ENCODE peak calls at places on chromosomes 3 and 15, in five cellular contexts. D is upper lobe of left lung; O is effector memory CD4-positive, alpha-beta T cell; S is uterus; R is left lung. U is an unnamed sample. For H3K4me1, the result is how much of the 10 kb centered on the place peaks cover.

GRCh38 chr3:72892081-72892763 is 4.4 kb downstream of the GXYLT2 start:
- DNase-seq in R (no peak), O (no peak), D (no peak), S (peak), U (no peak)

GRCh38 chr15:25092661-25093060 is 137.9 kb downstream of the SNRPN start:
- DNase-seq in R (no peak), S (no peak), D (no peak), O (no peak), U (no peak)

GRCh38 chr3:105166893-105167292 is 199.8 kb upstream of the ALCAM start:
- DNase-seq in S (no peak), R (no peak), O (no peak), D (no peak), U (no peak)

GRCh38 chr15:27438403-27439375 is 467.7 kb downstream of the GABRG3 start:
- DNase-seq in S (no peak), D (no peak), O (no peak), R (no peak), U (no peak)

GRCh38 chr3:193928354-193929209 is 207.4 kb upstream of the HES1 start:
- DNase-seq in O (no peak), D (no peak), S (no peak), R (no peak), U (no peak)

GRCh38 chr15:89105147-89105546 is 16.9 kb downstream of the ABHD2 start:
- DNase-seq in O (no peak), R (no peak), S (peak), D (no peak), U (no peak)

GRCh38 chr3:128190501-128190900 is 37.2 kb downstream of the EEFSEC start:
- DNase-seq in D (no peak), S (no peak), O (no peak), R (no peak), U (no peak)

GRCh38 chr3:183825380-183826161 is at the start of gene MAP6D1:
- DNase-seq in R (no peak), O (peak), S (no peak), D (no peak), U (peak)

GRCh38 chr15:26038693-26039092 is 175.6 kb upstream of the ATP10A start:
- DNase-seq in R (no peak), S (no peak), O (no peak), D (no peak), U (no peak)

GRCh38 chr3:128496602-128497304 is 3.8 kb upstream of the GATA2 start:
- DNase-seq in D (peak), O (no peak), R (no peak), S (peak), U (no peak)

GRCh38 chr3:158267015-158267414 is 157.1 kb downstream of the RSRC1 start:
- DNase-seq in D (no peak), S (no peak), R (no peak), O (no peak), U (no peak)

GRCh38 chr3:38800511-38800910 is 15.5 kb downstream of the SCN10A start:
- DNase-seq in O (no peak), R (no peak), S (no peak), D (no peak), U (no peak)

GRCh38 chr3:157204431-157204830 is 44.5 kb upstream of the CCNL1 start:
- DNase-seq in O (no peak), R (no peak), S (no peak), D (no peak), U (no peak)

GRCh38 chr3:35784162-35784561 is 144.8 kb downstream of the ARPP21 start:
- DNase-seq in S (no peak), O (no peak), D (no peak), R (no peak), U (no peak)

GRCh38 chr3:189276481-189277190 is 104.9 kb downstream of the TPRG1 start:
- DNase-seq in D (peak), R (peak), O (no peak), S (no peak), U (peak)

GRCh38 chr3:186481526-186481925 is 62.7 kb downstream of the CRYGS start:
- DNase-seq in O (no peak), R (no peak), D (no peak), S (no peak), U (no peak)

GRCh38 chr15:25170781-25171110 is 216.0 kb downstream of the SNRPN start:
- DNase-seq in D (no peak), R (peak), O (no peak), S (no peak), U (no peak)

GRCh38 chr15:58463815-58464697 is 32.3 kb downstream of the LIPC start:
- DNase-seq in S (no peak), O (no peak), R (no peak), D (no peak), U (no peak)

GRCh38 chr3:81416812-81417211 is 344.6 kb downstream of the GBE1 start:
- DNase-seq in S (no peak), R (no peak), D (no peak), O (no peak), U (no peak)

GRCh38 chr15:40845511-40846284 is 1.9 kb downstream of the SPINT1 start:
- DNase-seq in O (no peak), D (peak), R (peak), S (no peak), U (no peak)

GRCh38 chr3:157103280-157103679 is 56.7 kb downstream of the CCNL1 start:
- DNase-seq in O (no peak), D (no peak), R (no peak), S (no peak), U (no peak)

GRCh38 chr15:75647370-75648155 is at the start of gene SNX33:
- DNase-seq in S (peak), R (peak), D (peak), O (peak), U (peak)

GRCh38 chr3:35484939-35485605 is 154.3 kb upstream of the ARPP21 start:
- DNase-seq in O (no peak), D (no peak), R (no peak), S (no peak), U (no peak)

GRCh38 chr3:37291275-37291700 is 116.9 kb upstream of the LRRFIP2 start:
- DNase-seq in R (no peak), D (no peak), O (no peak), S (no peak), U (no peak)

DNA sequence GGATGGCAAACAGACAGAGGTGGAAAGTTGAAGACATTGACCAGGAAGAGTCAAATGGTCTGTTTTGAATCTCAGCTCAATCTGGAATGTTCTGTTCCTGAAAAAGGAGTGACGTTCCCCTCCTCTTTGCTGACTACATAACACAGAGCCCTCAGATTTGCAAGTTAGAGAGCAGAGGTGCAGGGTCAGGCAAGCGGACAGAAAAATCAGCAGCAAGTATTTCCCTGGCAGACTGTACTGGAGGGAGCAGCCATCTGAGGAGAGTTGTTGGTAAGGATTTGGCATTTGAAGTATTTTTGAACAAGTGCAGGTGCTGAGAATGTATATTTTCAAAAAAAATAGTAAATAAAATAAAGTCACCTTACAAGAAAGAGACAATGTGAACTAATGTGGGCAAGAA is 17.6 kb downstream of the ZNF80 start:
- DNase-seq in R (no peak), S (no peak), O (no peak), D (no peak), U (no peak)
- H3K4me1 ChIP-seq in R (under half), S (under half), O (half or more), D (under half), U (under half)

GRCh38 chr3:56974242-56974945 is 86.1 kb upstream of the SPATA12 start:
- DNase-seq in S (peak), D (no peak), O (no peak), R (no peak), U (no peak)

GRCh38 chr3:56969851-56970250 is 90.6 kb upstream of the SPATA12 start:
- DNase-seq in O (no peak), S (no peak), R (no peak), D (no peak), U (no peak)

GRCh38 chr3:56971816-56972215 is 88.6 kb upstream of the SPATA12 start:
- DNase-seq in S (no peak), O (no peak), D (no peak), R (no peak), U (no peak)

GRCh38 chr3:56971261-56971660 is 89.2 kb upstream of the SPATA12 start:
- DNase-seq in O (no peak), D (no peak), S (no peak), R (no peak), U (no peak)

DNA sequence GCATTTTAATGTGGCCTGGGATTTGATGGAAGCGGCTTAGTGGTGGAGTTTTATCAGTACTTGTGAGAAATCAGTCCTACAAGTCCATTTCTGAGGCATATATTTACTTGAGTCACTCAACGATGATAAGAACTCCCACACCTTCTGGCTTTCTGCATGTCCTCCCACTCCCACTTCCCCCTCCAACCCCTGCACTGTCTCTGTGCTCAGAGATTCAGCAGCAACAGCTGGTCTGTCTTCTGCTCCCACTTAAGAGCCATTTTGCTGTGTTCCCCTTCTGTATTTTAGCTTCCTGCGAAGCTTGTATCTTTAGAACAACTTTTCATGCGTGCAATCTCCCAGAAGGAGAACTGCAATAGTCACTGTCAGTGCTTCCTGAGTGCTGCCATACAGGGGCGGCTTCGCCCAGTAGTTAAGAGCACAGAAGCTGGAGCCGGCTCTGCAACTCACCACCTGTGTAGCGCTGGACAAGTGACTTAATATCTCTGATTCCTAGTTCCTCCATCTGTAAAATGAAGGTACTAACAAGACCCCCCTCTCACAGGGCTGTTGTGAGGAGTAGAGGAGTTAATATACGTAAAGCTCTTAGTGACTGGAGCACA is 90.0 kb upstream of the SPATA12 start:
- DNase-seq in S (peak), R (no peak), O (no peak), D (no peak), U (no peak)
- H3K27ac ChIP-seq in S (peak), R (no peak), O (no peak), D (no peak), U (no peak)

DNA sequence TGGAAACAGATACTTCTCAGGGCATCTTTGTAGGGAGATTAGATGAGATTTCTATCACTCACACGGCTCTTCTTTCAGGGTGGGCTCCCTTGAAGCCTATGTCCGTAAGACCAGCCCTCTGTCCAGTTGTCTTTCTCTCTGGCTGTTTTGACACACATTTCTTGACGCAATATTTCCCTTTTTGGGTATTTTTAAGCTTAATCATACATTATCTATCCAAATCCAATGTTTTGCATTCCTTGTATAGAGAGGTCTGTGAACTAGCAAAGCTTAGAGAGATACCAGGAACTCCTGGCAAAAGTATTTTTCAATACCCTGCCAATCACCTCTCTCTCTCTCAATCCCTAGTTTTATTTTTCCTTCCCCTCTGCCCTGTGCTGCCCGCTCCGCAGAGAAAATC is 79.3 kb downstream of the EOMES start:
- DNase-seq in S (no peak), O (no peak), R (no peak), D (no peak), U (no peak)
- H3K4me1 ChIP-seq in S (under half), O (under half), R (under half), D (under half), U (under half)

GRCh38 chr15:83306561-83306960 is 22.1 kb upstream of the BNC1 start:
- DNase-seq in R (no peak), S (no peak), O (no peak), D (no peak), U (no peak)

GRCh38 chr15:83312046-83312445 is 27.6 kb upstream of the BNC1 start:
- DNase-seq in D (no peak), R (no peak), O (no peak), S (no peak), U (no peak)

GRCh38 chr15:83305696-83306291 is 21.3 kb upstream of the BNC1 start:
- DNase-seq in R (peak), D (peak), S (no peak), O (no peak), U (no peak)

GRCh38 chr15:83308671-83309070 is 24.2 kb upstream of the BNC1 start:
- DNase-seq in D (no peak), S (no peak), O (no peak), R (no peak), U (no peak)

DNA sequence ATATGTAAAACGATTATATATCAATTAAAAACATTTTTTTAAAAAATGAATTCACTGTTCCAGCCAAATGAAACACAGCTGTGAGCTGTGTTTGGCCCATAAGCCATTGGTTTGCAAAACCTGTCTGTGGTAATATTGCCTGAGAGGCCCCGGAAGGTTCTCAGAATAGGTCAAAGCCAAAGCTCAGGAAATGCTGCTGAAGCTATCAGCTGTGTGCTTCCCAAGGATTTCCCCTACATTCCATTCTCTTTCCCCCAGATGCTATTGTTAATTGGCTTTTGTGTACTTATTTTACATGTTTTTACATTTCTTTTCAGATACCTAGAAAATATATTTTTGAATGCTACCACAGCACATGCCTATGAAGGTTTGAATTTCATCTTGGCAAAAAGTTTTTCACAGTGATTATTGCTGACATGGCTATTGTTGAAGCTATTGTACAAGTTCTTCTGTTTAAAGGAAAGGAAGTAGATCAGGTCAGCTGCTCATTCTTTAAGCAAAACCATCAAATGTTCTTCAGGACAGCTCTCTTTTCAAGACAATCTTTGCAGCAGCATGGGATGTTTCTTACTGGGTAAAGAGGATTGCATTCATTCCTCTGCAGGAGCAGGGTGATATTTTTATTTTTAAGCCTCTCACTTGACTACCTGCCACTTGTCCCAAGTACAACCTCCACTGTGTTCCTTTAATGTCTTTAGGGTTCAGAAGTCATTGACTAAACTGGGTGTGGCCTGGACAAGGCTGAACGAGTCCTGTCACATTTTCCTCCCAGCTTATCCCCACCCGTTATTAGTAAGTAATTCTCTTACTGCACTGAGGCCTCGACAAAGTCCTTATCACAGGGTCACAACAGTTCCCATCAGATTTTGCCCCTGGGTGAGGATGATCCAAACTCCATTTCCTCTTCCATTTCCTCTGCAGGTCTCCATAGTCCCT is 26.3 kb upstream of the BNC1 start:
- DNase-seq in D (no peak), S (no peak), O (no peak), R (no peak), U (no peak)
- H3K27ac ChIP-seq in D (no peak), S (no peak), O (no peak), R (no peak), U (no peak)

GRCh38 chr3:146547235-146547835 is 2.9 kb upstream of the PLSCR1 start:
- DNase-seq in S (no peak), O (no peak), R (no peak), D (no peak), U (no peak)
- H3K4me1 ChIP-seq in S (under half), O (under half), R (under half), D (under half), U (under half)

DNA sequence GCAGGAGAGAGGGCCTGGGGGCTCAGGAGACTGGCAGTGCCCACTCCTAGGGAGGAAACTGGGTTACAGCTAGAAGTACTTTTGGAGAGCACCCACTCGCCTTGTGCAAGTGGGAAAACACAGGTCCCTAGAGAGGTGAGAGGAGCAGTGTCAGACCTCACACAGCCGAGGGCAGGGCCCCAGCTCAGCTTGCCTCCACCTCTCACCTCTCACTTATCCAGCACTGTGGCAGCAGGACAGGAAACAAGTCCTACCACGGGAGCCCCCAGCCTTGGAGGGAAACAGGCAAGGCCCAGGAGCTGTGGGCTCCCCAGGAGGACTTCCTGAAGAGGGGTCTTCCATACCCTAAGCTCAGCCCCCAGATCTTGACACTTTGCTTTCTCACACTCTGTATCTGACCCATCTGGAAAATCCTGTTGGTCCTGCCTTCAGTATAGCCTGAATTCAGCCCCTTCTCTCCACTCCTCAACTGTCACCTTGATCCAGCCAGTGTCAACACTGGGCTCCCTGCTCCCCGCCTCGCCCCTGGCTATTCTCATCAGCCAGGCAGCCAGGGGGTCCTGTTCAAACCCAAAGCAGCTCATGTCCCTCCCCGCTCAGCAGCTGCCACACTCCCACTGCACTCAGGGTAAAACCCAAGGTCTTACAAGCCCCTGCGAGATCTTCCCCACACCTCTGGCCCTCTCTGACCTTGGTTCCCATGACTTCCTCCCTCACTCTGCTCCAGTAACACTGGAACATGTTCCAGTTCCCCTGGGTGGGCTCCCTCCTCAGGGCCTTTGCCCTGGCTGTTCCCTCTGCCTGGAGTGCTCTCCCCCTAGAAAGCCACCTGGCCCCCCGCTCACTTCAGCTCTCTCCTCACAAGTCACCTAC is 870 bp upstream of the TMEM40 start:
- DNase-seq in R (no peak), S (no peak), D (no peak), O (no peak), U (no peak)
- H3K27ac ChIP-seq in R (no peak), S (no peak), D (peak), O (no peak), U (no peak)

DNA sequence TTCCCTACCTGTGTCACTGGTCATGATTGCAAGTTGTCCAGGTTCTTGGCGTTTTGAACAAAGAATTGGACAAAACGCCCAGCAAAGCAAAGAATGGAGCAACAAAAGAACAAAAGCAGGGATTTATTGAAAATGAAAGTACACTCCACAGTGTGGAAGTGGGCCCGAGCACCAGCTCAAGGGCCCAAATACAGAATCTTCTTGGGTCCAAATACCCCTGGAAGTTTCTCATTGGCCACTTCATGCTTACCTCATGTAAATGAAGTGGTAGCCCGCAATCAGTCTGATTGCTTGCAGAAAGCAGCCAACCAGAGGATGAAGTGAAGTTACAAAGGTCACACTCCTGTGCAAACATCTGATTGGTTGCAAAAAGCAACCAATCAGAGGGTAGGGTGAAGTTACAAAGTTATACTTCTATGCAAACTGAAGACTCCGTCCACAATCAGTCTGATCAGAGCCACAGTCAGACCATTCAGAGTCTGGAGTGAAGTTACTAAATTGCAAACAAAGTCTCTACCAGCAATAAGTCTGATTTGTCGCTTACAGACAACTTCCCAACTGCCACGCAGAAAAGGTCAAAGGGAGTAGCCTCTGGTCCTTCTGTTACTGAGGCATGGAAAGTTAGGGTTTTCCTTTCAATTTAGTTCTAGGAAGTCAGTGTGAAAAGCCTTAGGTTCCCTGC is 8.3 kb upstream of the TM4SF1 start:
- DNase-seq in S (no peak), R (no peak), D (no peak), O (no peak), U (no peak)
- H3K4me1 ChIP-seq in S (under half), R (under half), D (under half), O (under half), U (half or more)

GRCh38 chr3:115085197-115085865 is 61.8 kb downstream of the ZBTB20 start:
- DNase-seq in S (no peak), D (no peak), O (no peak), R (no peak), U (no peak)
- H3K27ac ChIP-seq in S (peak), D (no peak), O (no peak), R (no peak), U (peak)